ENCODE peak calls at places on chromosomes 12 and 14, in five cellular contexts. One of them, this sample, is unnamed.

GRCh38 chr14:23153891-23154796 is 29.3 kb downstream of the SLC7A8 start:
- DNase-seq in fibroblast of mammary gland: peak
- DNase-seq in left ventricle myocardium inferior: peak
- DNase-seq in stimulated activated CD8-positive, alpha-beta memory T cell treated with anti-CD3 and anti-CD28 coated beads, Interleukin-12 subunit alpha, Interleukin-12 subunit beta, amount 100 ng/mL, for 4 hours: no peak
- DNase-seq in H54: no peak
- DNase-seq in this sample: no peak

GRCh38 chr12:113040722-113041168 is 15.8 kb upstream of the DTX1 start:
- DNase-seq in left ventricle myocardium inferior: peak
- DNase-seq in H54: peak
- DNase-seq in stimulated activated CD8-positive, alpha-beta memory T cell treated with anti-CD3 and anti-CD28 coated beads, Interleukin-12 subunit alpha, Interleukin-12 subunit beta, amount 100 ng/mL, for 4 hours: no peak
- DNase-seq in fibroblast of mammary gland: peak
- DNase-seq in this sample: no peak

GRCh38 chr14:70934084-70934483 is 26.8 kb downstream of the PCNX1 start:
- DNase-seq in H54: no peak
- DNase-seq in fibroblast of mammary gland: peak
- DNase-seq in stimulated activated CD8-positive, alpha-beta memory T cell treated with anti-CD3 and anti-CD28 coated beads, Interleukin-12 subunit alpha, Interleukin-12 subunit beta, amount 100 ng/mL, for 4 hours: no peak
- DNase-seq in left ventricle myocardium inferior: no peak
- DNase-seq in this sample: no peak

GRCh38 chr12:40105265-40105514 is 691 bp downstream of the SLC2A13 start:
- DNase-seq in H54: no peak
- DNase-seq in left ventricle myocardium inferior: peak
- DNase-seq in fibroblast of mammary gland: peak
- DNase-seq in stimulated activated CD8-positive, alpha-beta memory T cell treated with anti-CD3 and anti-CD28 coated beads, Interleukin-12 subunit alpha, Interleukin-12 subunit beta, amount 100 ng/mL, for 4 hours: no peak
- DNase-seq in this sample: peak

GRCh38 chr14:102050625-102051024 is 36.2 kb downstream of the HSP90AA1 start:
- DNase-seq in H54: no peak
- DNase-seq in left ventricle myocardium inferior: no peak
- DNase-seq in stimulated activated CD8-positive, alpha-beta memory T cell treated with anti-CD3 and anti-CD28 coated beads, Interleukin-12 subunit alpha, Interleukin-12 subunit beta, amount 100 ng/mL, for 4 hours: no peak
- DNase-seq in fibroblast of mammary gland: peak
- DNase-seq in this sample: no peak

GRCh38 chr12:90449611-90450010 is 505.4 kb downstream of the CCER1 start:
- DNase-seq in H54: no peak
- DNase-seq in stimulated activated CD8-positive, alpha-beta memory T cell treated with anti-CD3 and anti-CD28 coated beads, Interleukin-12 subunit alpha, Interleukin-12 subunit beta, amount 100 ng/mL, for 4 hours: no peak
- DNase-seq in fibroblast of mammary gland: peak
- DNase-seq in left ventricle myocardium inferior: no peak
- DNase-seq in this sample: no peak

GRCh38 chr14:76305474-76305826 is 70.5 kb upstream of the ESRRB start:
- DNase-seq in H54: no peak
- DNase-seq in stimulated activated CD8-positive, alpha-beta memory T cell treated with anti-CD3 and anti-CD28 coated beads, Interleukin-12 subunit alpha, Interleukin-12 subunit beta, amount 100 ng/mL, for 4 hours: no peak
- DNase-seq in fibroblast of mammary gland: no peak
- DNase-seq in left ventricle myocardium inferior: no peak
- DNase-seq in this sample: no peak

GRCh38 chr14:73253323-73253610 is 16.0 kb downstream of the PAPLN start:
- DNase-seq in fibroblast of mammary gland: no peak
- DNase-seq in left ventricle myocardium inferior: no peak
- DNase-seq in H54: no peak
- DNase-seq in stimulated activated CD8-positive, alpha-beta memory T cell treated with anti-CD3 and anti-CD28 coated beads, Interleukin-12 subunit alpha, Interleukin-12 subunit beta, amount 100 ng/mL, for 4 hours: no peak
- DNase-seq in this sample: no peak

GRCh38 chr12:13680916-13681315 is 300.5 kb downstream of the GRIN2B start:
- DNase-seq in fibroblast of mammary gland: no peak
- DNase-seq in stimulated activated CD8-positive, alpha-beta memory T cell treated with anti-CD3 and anti-CD28 coated beads, Interleukin-12 subunit alpha, Interleukin-12 subunit beta, amount 100 ng/mL, for 4 hours: no peak
- DNase-seq in H54: no peak
- DNase-seq in left ventricle myocardium inferior: no peak
- DNase-seq in this sample: no peak

GRCh38 chr14:102486513-102487203 is 22.9 kb downstream of the ANKRD9 start:
- DNase-seq in fibroblast of mammary gland: no peak
- DNase-seq in H54: no peak
- DNase-seq in stimulated activated CD8-positive, alpha-beta memory T cell treated with anti-CD3 and anti-CD28 coated beads, Interleukin-12 subunit alpha, Interleukin-12 subunit beta, amount 100 ng/mL, for 4 hours: no peak
- DNase-seq in left ventricle myocardium inferior: no peak
- DNase-seq in this sample: no peak

GRCh38 chr14:36383674-36384421 is 63.4 kb upstream of the MBIP start:
- DNase-seq in left ventricle myocardium inferior: peak
- DNase-seq in stimulated activated CD8-positive, alpha-beta memory T cell treated with anti-CD3 and anti-CD28 coated beads, Interleukin-12 subunit alpha, Interleukin-12 subunit beta, amount 100 ng/mL, for 4 hours: no peak
- DNase-seq in H54: no peak
- DNase-seq in fibroblast of mammary gland: no peak
- DNase-seq in this sample: no peak

GRCh38 chr14:69985456-69985855 is 106.2 kb downstream of the SMOC1 start:
- DNase-seq in H54: no peak
- DNase-seq in left ventricle myocardium inferior: no peak
- DNase-seq in stimulated activated CD8-positive, alpha-beta memory T cell treated with anti-CD3 and anti-CD28 coated beads, Interleukin-12 subunit alpha, Interleukin-12 subunit beta, amount 100 ng/mL, for 4 hours: no peak
- DNase-seq in fibroblast of mammary gland: peak
- DNase-seq in this sample: no peak

GRCh38 chr14:69715725-69716482 is 51.0 kb upstream of the SRSF5 start:
- DNase-seq in fibroblast of mammary gland: peak
- DNase-seq in stimulated activated CD8-positive, alpha-beta memory T cell treated with anti-CD3 and anti-CD28 coated beads, Interleukin-12 subunit alpha, Interleukin-12 subunit beta, amount 100 ng/mL, for 4 hours: no peak
- DNase-seq in H54: no peak
- DNase-seq in left ventricle myocardium inferior: peak
- DNase-seq in this sample: peak

GRCh38 chr12:80490329-80490728 is 46.3 kb downstream of the PTPRQ start:
- DNase-seq in fibroblast of mammary gland: no peak
- DNase-seq in H54: no peak
- DNase-seq in stimulated activated CD8-positive, alpha-beta memory T cell treated with anti-CD3 and anti-CD28 coated beads, Interleukin-12 subunit alpha, Interleukin-12 subunit beta, amount 100 ng/mL, for 4 hours: no peak
- DNase-seq in left ventricle myocardium inferior: no peak
- DNase-seq in this sample: peak

GRCh38 chr12:106078358-106079025 is 60.3 kb downstream of the NUAK1 start:
- DNase-seq in left ventricle myocardium inferior: peak
- DNase-seq in H54: peak
- DNase-seq in fibroblast of mammary gland: peak
- DNase-seq in stimulated activated CD8-positive, alpha-beta memory T cell treated with anti-CD3 and anti-CD28 coated beads, Interleukin-12 subunit alpha, Interleukin-12 subunit beta, amount 100 ng/mL, for 4 hours: no peak
- DNase-seq in this sample: peak

GRCh38 chr12:107570721-107571120 is 114.9 kb upstream of the PWP1 start:
- DNase-seq in stimulated activated CD8-positive, alpha-beta memory T cell treated with anti-CD3 and anti-CD28 coated beads, Interleukin-12 subunit alpha, Interleukin-12 subunit beta, amount 100 ng/mL, for 4 hours: no peak
- DNase-seq in fibroblast of mammary gland: peak
- DNase-seq in H54: peak
- DNase-seq in left ventricle myocardium inferior: no peak
- DNase-seq in this sample: peak

GRCh38 chr14:61188196-61188595 is 92.9 kb downstream of the TMEM30B start:
- DNase-seq in H54: no peak
- DNase-seq in left ventricle myocardium inferior: peak
- DNase-seq in stimulated activated CD8-positive, alpha-beta memory T cell treated with anti-CD3 and anti-CD28 coated beads, Interleukin-12 subunit alpha, Interleukin-12 subunit beta, amount 100 ng/mL, for 4 hours: no peak
- DNase-seq in fibroblast of mammary gland: no peak
- DNase-seq in this sample: no peak

GRCh38 chr14:103057028-103057371 is 349 bp downstream of the CDC42BPB start:
- DNase-seq in stimulated activated CD8-positive, alpha-beta memory T cell treated with anti-CD3 and anti-CD28 coated beads, Interleukin-12 subunit alpha, Interleukin-12 subunit beta, amount 100 ng/mL, for 4 hours: no peak
- DNase-seq in fibroblast of mammary gland: no peak
- DNase-seq in H54: peak
- DNase-seq in left ventricle myocardium inferior: peak
- DNase-seq in this sample: no peak

GRCh38 chr12:130083002-130083401 is 79.3 kb upstream of the FZD10 start:
- DNase-seq in stimulated activated CD8-positive, alpha-beta memory T cell treated with anti-CD3 and anti-CD28 coated beads, Interleukin-12 subunit alpha, Interleukin-12 subunit beta, amount 100 ng/mL, for 4 hours: no peak
- DNase-seq in H54: no peak
- DNase-seq in fibroblast of mammary gland: no peak
- DNase-seq in left ventricle myocardium inferior: no peak
- DNase-seq in this sample: no peak

GRCh38 chr12:1063852-1064251 is 72.8 kb downstream of the ERC1 start:
- DNase-seq in fibroblast of mammary gland: no peak
- DNase-seq in stimulated activated CD8-positive, alpha-beta memory T cell treated with anti-CD3 and anti-CD28 coated beads, Interleukin-12 subunit alpha, Interleukin-12 subunit beta, amount 100 ng/mL, for 4 hours: no peak
- DNase-seq in left ventricle myocardium inferior: no peak
- DNase-seq in H54: no peak
- DNase-seq in this sample: no peak

GRCh38 chr14:104288272-104288671 is 149.9 kb downstream of the KIF26A start:
- DNase-seq in fibroblast of mammary gland: no peak
- DNase-seq in stimulated activated CD8-positive, alpha-beta memory T cell treated with anti-CD3 and anti-CD28 coated beads, Interleukin-12 subunit alpha, Interleukin-12 subunit beta, amount 100 ng/mL, for 4 hours: no peak
- DNase-seq in H54: no peak
- DNase-seq in left ventricle myocardium inferior: peak
- DNase-seq in this sample: no peak

GRCh38 chr14:81169711-81170103 is 51.1 kb downstream of the GTF2A1 start:
- DNase-seq in stimulated activated CD8-positive, alpha-beta memory T cell treated with anti-CD3 and anti-CD28 coated beads, Interleukin-12 subunit alpha, Interleukin-12 subunit beta, amount 100 ng/mL, for 4 hours: no peak
- DNase-seq in left ventricle myocardium inferior: peak
- DNase-seq in H54: no peak
- DNase-seq in fibroblast of mammary gland: peak
- DNase-seq in this sample: no peak

GRCh38 chr14:101083564-101084435 is 180.3 kb upstream of the RTL1 start:
- DNase-seq in fibroblast of mammary gland: no peak
- DNase-seq in H54: no peak
- DNase-seq in stimulated activated CD8-positive, alpha-beta memory T cell treated with anti-CD3 and anti-CD28 coated beads, Interleukin-12 subunit alpha, Interleukin-12 subunit beta, amount 100 ng/mL, for 4 hours: no peak
- DNase-seq in left ventricle myocardium inferior: no peak
- DNase-seq in this sample: peak

GRCh38 chr12:52878507-52879393 is 26.1 kb downstream of the KRT8 start:
- DNase-seq in fibroblast of mammary gland: no peak
- DNase-seq in left ventricle myocardium inferior: no peak
- DNase-seq in stimulated activated CD8-positive, alpha-beta memory T cell treated with anti-CD3 and anti-CD28 coated beads, Interleukin-12 subunit alpha, Interleukin-12 subunit beta, amount 100 ng/mL, for 4 hours: no peak
- DNase-seq in H54: no peak
- DNase-seq in this sample: no peak

GRCh38 chr12:15899282-15899870 is 11.8 kb upstream of the DERA start:
- DNase-seq in left ventricle myocardium inferior: no peak
- DNase-seq in stimulated activated CD8-positive, alpha-beta memory T cell treated with anti-CD3 and anti-CD28 coated beads, Interleukin-12 subunit alpha, Interleukin-12 subunit beta, amount 100 ng/mL, for 4 hours: no peak
- DNase-seq in fibroblast of mammary gland: peak
- DNase-seq in H54: no peak
- DNase-seq in this sample: no peak

GRCh38 chr12:76444408-76444984 is 96.3 kb upstream of the BBS10 start:
- DNase-seq in fibroblast of mammary gland: peak
- DNase-seq in left ventricle myocardium inferior: no peak
- DNase-seq in H54: no peak
- DNase-seq in stimulated activated CD8-positive, alpha-beta memory T cell treated with anti-CD3 and anti-CD28 coated beads, Interleukin-12 subunit alpha, Interleukin-12 subunit beta, amount 100 ng/mL, for 4 hours: no peak
- DNase-seq in this sample: no peak

GRCh38 chr12:9392842-9393241 is 184.6 kb upstream of the PZP start:
- DNase-seq in H54: no peak
- DNase-seq in fibroblast of mammary gland: no peak
- DNase-seq in stimulated activated CD8-positive, alpha-beta memory T cell treated with anti-CD3 and anti-CD28 coated beads, Interleukin-12 subunit alpha, Interleukin-12 subunit beta, amount 100 ng/mL, for 4 hours: no peak
- DNase-seq in left ventricle myocardium inferior: no peak
- DNase-seq in this sample: no peak

GRCh38 chr12:77734489-77734888 is 96.2 kb upstream of the NAV3 start:
- DNase-seq in fibroblast of mammary gland: peak
- DNase-seq in left ventricle myocardium inferior: no peak
- DNase-seq in H54: no peak
- DNase-seq in stimulated activated CD8-positive, alpha-beta memory T cell treated with anti-CD3 and anti-CD28 coated beads, Interleukin-12 subunit alpha, Interleukin-12 subunit beta, amount 100 ng/mL, for 4 hours: no peak
- DNase-seq in this sample: no peak

GRCh38 chr14:94761348-94761998 is 8.4 kb downstream of the GSC start:
- DNase-seq in left ventricle myocardium inferior: no peak
- DNase-seq in fibroblast of mammary gland: peak
- DNase-seq in stimulated activated CD8-positive, alpha-beta memory T cell treated with anti-CD3 and anti-CD28 coated beads, Interleukin-12 subunit alpha, Interleukin-12 subunit beta, amount 100 ng/mL, for 4 hours: no peak
- DNase-seq in H54: no peak
- DNase-seq in this sample: no peak

GRCh38 chr12:118311666-118312065 is 61.0 kb downstream of the TAOK3 start:
- DNase-seq in left ventricle myocardium inferior: no peak
- DNase-seq in fibroblast of mammary gland: no peak
- DNase-seq in stimulated activated CD8-positive, alpha-beta memory T cell treated with anti-CD3 and anti-CD28 coated beads, Interleukin-12 subunit alpha, Interleukin-12 subunit beta, amount 100 ng/mL, for 4 hours: no peak
- DNase-seq in H54: no peak
- DNase-seq in this sample: no peak

GRCh38 chr12:112349440-112349839 is 32.8 kb downstream of the HECTD4 start:
- DNase-seq in left ventricle myocardium inferior: no peak
- DNase-seq in H54: no peak
- DNase-seq in stimulated activated CD8-positive, alpha-beta memory T cell treated with anti-CD3 and anti-CD28 coated beads, Interleukin-12 subunit alpha, Interleukin-12 subunit beta, amount 100 ng/mL, for 4 hours: no peak
- DNase-seq in fibroblast of mammary gland: peak
- DNase-seq in this sample: no peak

GRCh38 chr12:51898937-51899336 is 8.4 kb upstream of the ACVRL1 start:
- DNase-seq in H54: peak
- DNase-seq in stimulated activated CD8-positive, alpha-beta memory T cell treated with anti-CD3 and anti-CD28 coated beads, Interleukin-12 subunit alpha, Interleukin-12 subunit beta, amount 100 ng/mL, for 4 hours: no peak
- DNase-seq in left ventricle myocardium inferior: no peak
- DNase-seq in fibroblast of mammary gland: peak
- DNase-seq in this sample: no peak

GRCh38 chr14:31787377-31787776 is 226.2 kb downstream of the NUBPL start:
- DNase-seq in left ventricle myocardium inferior: no peak
- DNase-seq in fibroblast of mammary gland: peak
- DNase-seq in stimulated activated CD8-positive, alpha-beta memory T cell treated with anti-CD3 and anti-CD28 coated beads, Interleukin-12 subunit alpha, Interleukin-12 subunit beta, amount 100 ng/mL, for 4 hours: no peak
- DNase-seq in H54: no peak
- DNase-seq in this sample: no peak

This sample was measured in SJSA1.